ENCODE peak calls at places on chromosomes 11 and 22, in six cellular contexts. One of them, this sample, is unnamed.

GRCh38 chr11:35262735-35263134 is 123.8 kb downstream of the CD44 start:
- DNase-seq in AG09309: no peak
- DNase-seq in stimulated activated CD8-positive, alpha-beta memory T cell treated with anti-CD3 and anti-CD28 coated beads, Interleukin-2, amount 100 ng/mL, for 48 hours: no peak
- DNase-seq in NCI-H226: no peak
- DNase-seq in foreskin fibroblast: no peak
- DNase-seq in HEK293T: no peak
- DNase-seq in this sample: no peak

GRCh38 chr11:74417379-74417804 is 19.2 kb upstream of the PGM2L1 start:
- DNase-seq in AG09309: no peak
- DNase-seq in stimulated activated CD8-positive, alpha-beta memory T cell treated with anti-CD3 and anti-CD28 coated beads, Interleukin-2, amount 100 ng/mL, for 48 hours: no peak
- DNase-seq in NCI-H226: no peak
- DNase-seq in foreskin fibroblast: no peak
- DNase-seq in HEK293T: no peak
- DNase-seq in this sample: no peak

GRCh38 chr22:42780070-42780540 is 59.4 kb upstream of the A4GALT start:
- DNase-seq in AG09309: peak
- DNase-seq in stimulated activated CD8-positive, alpha-beta memory T cell treated with anti-CD3 and anti-CD28 coated beads, Interleukin-2, amount 100 ng/mL, for 48 hours: no peak
- DNase-seq in NCI-H226: peak
- DNase-seq in foreskin fibroblast: peak
- DNase-seq in HEK293T: peak
- DNase-seq in this sample: no peak

GRCh38 chr11:95849087-95849825 is 59.0 kb downstream of the CEP57 start:
- DNase-seq in AG09309: no peak
- DNase-seq in stimulated activated CD8-positive, alpha-beta memory T cell treated with anti-CD3 and anti-CD28 coated beads, Interleukin-2, amount 100 ng/mL, for 48 hours: no peak
- DNase-seq in NCI-H226: peak
- DNase-seq in foreskin fibroblast: peak
- DNase-seq in HEK293T: peak
- DNase-seq in this sample: no peak

GRCh38 chr22:41656515-41656914 is 32.2 kb downstream of the SNU13 start:
- DNase-seq in AG09309: no peak
- DNase-seq in stimulated activated CD8-positive, alpha-beta memory T cell treated with anti-CD3 and anti-CD28 coated beads, Interleukin-2, amount 100 ng/mL, for 48 hours: no peak
- DNase-seq in NCI-H226: no peak
- DNase-seq in foreskin fibroblast: peak
- DNase-seq in HEK293T: no peak
- DNase-seq in this sample: no peak

GRCh38 chr11:12472401-12473065 is 95.2 kb downstream of the PARVA start:
- DNase-seq in AG09309: no peak
- DNase-seq in stimulated activated CD8-positive, alpha-beta memory T cell treated with anti-CD3 and anti-CD28 coated beads, Interleukin-2, amount 100 ng/mL, for 48 hours: no peak
- DNase-seq in NCI-H226: no peak
- DNase-seq in foreskin fibroblast: no peak
- DNase-seq in HEK293T: no peak
- DNase-seq in this sample: no peak

GRCh38 chr22:50445880-50446707 is 28.7 kb downstream of the SBF1 start:
- DNase-seq in AG09309: no peak
- DNase-seq in stimulated activated CD8-positive, alpha-beta memory T cell treated with anti-CD3 and anti-CD28 coated beads, Interleukin-2, amount 100 ng/mL, for 48 hours: no peak
- DNase-seq in NCI-H226: no peak
- DNase-seq in foreskin fibroblast: no peak
- DNase-seq in HEK293T: no peak
- DNase-seq in this sample: no peak

GRCh38 chr11:133803026-133803425 is 42.3 kb downstream of the SPATA19 start:
- DNase-seq in AG09309: no peak
- DNase-seq in stimulated activated CD8-positive, alpha-beta memory T cell treated with anti-CD3 and anti-CD28 coated beads, Interleukin-2, amount 100 ng/mL, for 48 hours: no peak
- DNase-seq in NCI-H226: no peak
- DNase-seq in foreskin fibroblast: no peak
- DNase-seq in HEK293T: no peak
- DNase-seq in this sample: no peak

GRCh38 chr22:44496844-44497217 is 1.2 kb downstream of the RTL6 start:
- DNase-seq in AG09309: no peak
- DNase-seq in stimulated activated CD8-positive, alpha-beta memory T cell treated with anti-CD3 and anti-CD28 coated beads, Interleukin-2, amount 100 ng/mL, for 48 hours: no peak
- DNase-seq in NCI-H226: no peak
- DNase-seq in foreskin fibroblast: no peak
- DNase-seq in HEK293T: no peak
- DNase-seq in this sample: no peak

GRCh38 chr11:55697817-55698216 is 35.8 kb downstream of the OR4C6 start:
- DNase-seq in AG09309: no peak
- DNase-seq in stimulated activated CD8-positive, alpha-beta memory T cell treated with anti-CD3 and anti-CD28 coated beads, Interleukin-2, amount 100 ng/mL, for 48 hours: no peak
- DNase-seq in NCI-H226: no peak
- DNase-seq in foreskin fibroblast: no peak
- DNase-seq in HEK293T: no peak
- DNase-seq in this sample: no peak

GRCh38 chr22:48629631-48630443 is 1197.8 kb downstream of the BRD1 start:
- DNase-seq in AG09309: no peak
- DNase-seq in stimulated activated CD8-positive, alpha-beta memory T cell treated with anti-CD3 and anti-CD28 coated beads, Interleukin-2, amount 100 ng/mL, for 48 hours: no peak
- DNase-seq in NCI-H226: no peak
- DNase-seq in foreskin fibroblast: no peak
- DNase-seq in HEK293T: no peak
- DNase-seq in this sample: no peak

GRCh38 chr22:28904211-28904808 is 20.9 kb downstream of the ZNRF3 start:
- DNase-seq in AG09309: no peak
- DNase-seq in stimulated activated CD8-positive, alpha-beta memory T cell treated with anti-CD3 and anti-CD28 coated beads, Interleukin-2, amount 100 ng/mL, for 48 hours: no peak
- DNase-seq in NCI-H226: no peak
- DNase-seq in foreskin fibroblast: peak
- DNase-seq in HEK293T: no peak
- DNase-seq in this sample: no peak

GRCh38 chr22:20993304-20994127 is 8.4 kb downstream of the THAP7 start:
- DNase-seq in AG09309: no peak
- DNase-seq in stimulated activated CD8-positive, alpha-beta memory T cell treated with anti-CD3 and anti-CD28 coated beads, Interleukin-2, amount 100 ng/mL, for 48 hours: no peak
- DNase-seq in NCI-H226: no peak
- DNase-seq in foreskin fibroblast: no peak
- DNase-seq in HEK293T: no peak
- DNase-seq in this sample: no peak

GRCh38 chr11:128517457-128518230 is 69.7 kb downstream of the ETS1 start:
- DNase-seq in AG09309: peak
- DNase-seq in stimulated activated CD8-positive, alpha-beta memory T cell treated with anti-CD3 and anti-CD28 coated beads, Interleukin-2, amount 100 ng/mL, for 48 hours: no peak
- DNase-seq in NCI-H226: peak
- DNase-seq in foreskin fibroblast: peak
- DNase-seq in HEK293T: no peak
- DNase-seq in this sample: no peak

GRCh38 chr11:32333335-32333991 is 101.9 kb downstream of the WT1 start:
- DNase-seq in AG09309: no peak
- DNase-seq in stimulated activated CD8-positive, alpha-beta memory T cell treated with anti-CD3 and anti-CD28 coated beads, Interleukin-2, amount 100 ng/mL, for 48 hours: no peak
- DNase-seq in NCI-H226: no peak
- DNase-seq in foreskin fibroblast: peak
- DNase-seq in HEK293T: no peak
- DNase-seq in this sample: peak

GRCh38 chr22:36323182-36323854 is 64.4 kb downstream of the MYH9 start:
- DNase-seq in AG09309: no peak
- DNase-seq in stimulated activated CD8-positive, alpha-beta memory T cell treated with anti-CD3 and anti-CD28 coated beads, Interleukin-2, amount 100 ng/mL, for 48 hours: no peak
- DNase-seq in NCI-H226: no peak
- DNase-seq in foreskin fibroblast: peak
- DNase-seq in HEK293T: no peak
- DNase-seq in this sample: no peak

GRCh38 chr22:49995059-49995412 is 17.5 kb downstream of the IL17REL start:
- DNase-seq in AG09309: no peak
- DNase-seq in stimulated activated CD8-positive, alpha-beta memory T cell treated with anti-CD3 and anti-CD28 coated beads, Interleukin-2, amount 100 ng/mL, for 48 hours: no peak
- DNase-seq in NCI-H226: no peak
- DNase-seq in foreskin fibroblast: no peak
- DNase-seq in HEK293T: no peak
- DNase-seq in this sample: no peak

GRCh38 chr11:7570938-7571337 is 57.1 kb downstream of the PPFIBP2 start:
- DNase-seq in AG09309: no peak
- DNase-seq in stimulated activated CD8-positive, alpha-beta memory T cell treated with anti-CD3 and anti-CD28 coated beads, Interleukin-2, amount 100 ng/mL, for 48 hours: no peak
- DNase-seq in NCI-H226: no peak
- DNase-seq in foreskin fibroblast: no peak
- DNase-seq in HEK293T: no peak
- DNase-seq in this sample: no peak

GRCh38 chr11:104691129-104691528 is 207.1 kb downstream of the CASP12 start:
- DNase-seq in AG09309: no peak
- DNase-seq in stimulated activated CD8-positive, alpha-beta memory T cell treated with anti-CD3 and anti-CD28 coated beads, Interleukin-2, amount 100 ng/mL, for 48 hours: no peak
- DNase-seq in NCI-H226: no peak
- DNase-seq in foreskin fibroblast: no peak
- DNase-seq in HEK293T: no peak
- DNase-seq in this sample: no peak

GRCh38 chr11:73838443-73839122 is 38.1 kb downstream of the COA4 start:
- DNase-seq in AG09309: peak
- DNase-seq in stimulated activated CD8-positive, alpha-beta memory T cell treated with anti-CD3 and anti-CD28 coated beads, Interleukin-2, amount 100 ng/mL, for 48 hours: no peak
- DNase-seq in NCI-H226: peak
- DNase-seq in foreskin fibroblast: peak
- DNase-seq in HEK293T: no peak
- DNase-seq in this sample: no peak

GRCh38 chr11:73314121-73314948 is 6.3 kb downstream of the ARHGEF17 start:
- DNase-seq in AG09309: no peak
- DNase-seq in stimulated activated CD8-positive, alpha-beta memory T cell treated with anti-CD3 and anti-CD28 coated beads, Interleukin-2, amount 100 ng/mL, for 48 hours: no peak
- DNase-seq in NCI-H226: peak
- DNase-seq in foreskin fibroblast: peak
- DNase-seq in HEK293T: no peak
- DNase-seq in this sample: no peak

GRCh38 chr22:37623075-37624016 is 14.7 kb downstream of the GGA1 start:
- DNase-seq in AG09309: no peak
- DNase-seq in stimulated activated CD8-positive, alpha-beta memory T cell treated with anti-CD3 and anti-CD28 coated beads, Interleukin-2, amount 100 ng/mL, for 48 hours: peak
- DNase-seq in NCI-H226: no peak
- DNase-seq in foreskin fibroblast: peak
- DNase-seq in HEK293T: peak
- DNase-seq in this sample: no peak

GRCh38 chr22:37196539-37197450 is 8.7 kb upstream of the C1QTNF6 start:
- DNase-seq in AG09309: peak
- DNase-seq in stimulated activated CD8-positive, alpha-beta memory T cell treated with anti-CD3 and anti-CD28 coated beads, Interleukin-2, amount 100 ng/mL, for 48 hours: no peak
- DNase-seq in NCI-H226: peak
- DNase-seq in foreskin fibroblast: peak
- DNase-seq in HEK293T: no peak
- DNase-seq in this sample: peak